ENCODE peak calls at places on chromosomes 3 and 15, in seven cellular contexts. X, Y, L, C, S, M and Z are unnamed samples. For H3K4me1 and H3K9me3, the result is how much of the 10 kb centered on the place peaks cover.

GRCh38 chr3:127135241-127136023 is 57.5 kb upstream of the PRR23E start:
- DNase-seq in Y (no peak), C (no peak), S (no peak), X (no peak), L (no peak), M (peak), Z (peak)

GRCh38 chr15:69074843-69075224 is 60.3 kb downstream of the NOX5 start:
- DNase-seq in C (peak), Y (peak), X (peak), L (no peak), M (no peak), S (no peak), Z (no peak)

GRCh38 chr15:79339588-79340314 is 28.8 kb downstream of the TMED3 start:
- DNase-seq in L (no peak), M (peak), X (no peak), C (no peak), S (no peak), Y (no peak), Z (no peak)

GRCh38 chr3:70840106-70840870 is 527.9 kb upstream of the MDFIC2 start:
- DNase-seq in S (no peak), C (no peak), L (no peak), X (no peak), M (peak), Y (no peak), Z (no peak)

GRCh38 chr3:191869738-191870418 is 408.9 kb downstream of the PYDC2 start:
- DNase-seq in S (no peak), C (no peak), M (no peak), Y (no peak), L (no peak), X (no peak), Z (no peak)

GRCh38 chr15:78682013-78682651 is 41.1 kb upstream of the CHRNB4 start:
- DNase-seq in C (no peak), X (no peak), M (no peak), Y (no peak), S (no peak), L (no peak), Z (no peak)

GRCh38 chr15:72319985-72320671 is at the start of gene CELF6:
- DNase-seq in M (peak), Y (peak), C (peak), S (peak), X (peak), L (peak), Z (peak)

GRCh38 chr3:123881771-123882170 is 2.4 kb downstream of the MYLK start:
- DNase-seq in L (no peak), X (no peak), Y (no peak), C (no peak), S (no peak), M (no peak), Z (no peak)

GRCh38 chr3:65030847-65031463 is 343.2 kb upstream of the ADAMTS9 start:
- DNase-seq in M (peak), X (no peak), L (no peak), C (no peak), Y (no peak), S (no peak), Z (no peak)

GRCh38 chr3:131503328-131503650 is 518 bp upstream of the MRPL3 start:
- DNase-seq in X (no peak), C (no peak), S (no peak), L (no peak), Y (no peak), M (no peak), Z (peak)

GRCh38 chr3:57755368-57756021 is 614 bp upstream of the SLMAP start:
- DNase-seq in L (peak), X (peak), S (no peak), C (peak), Y (peak), M (peak), Z (peak)

GRCh38 chr3:122594025-122594424 is 16.6 kb downstream of the PARP15 start:
- DNase-seq in M (no peak), X (no peak), S (no peak), L (no peak), Y (no peak), C (no peak), Z (no peak)

GRCh38 chr3:187210555-187211327 is 13.5 kb downstream of the RTP1 start:
- DNase-seq in M (peak), Y (no peak), C (no peak), X (no peak), S (no peak), L (no peak), Z (no peak)

GRCh38 chr3:104951426-104951825 is 415.3 kb upstream of the ALCAM start:
- DNase-seq in C (no peak), L (no peak), M (peak), X (no peak), S (no peak), Y (no peak), Z (no peak)

GRCh38 chr15:83571820-83572707 is 81.9 kb upstream of the ADAMTSL3 start:
- DNase-seq in X (no peak), M (peak), C (no peak), Y (no peak), L (no peak), S (no peak), Z (no peak)

GRCh38 chr3:179098388-179099077 is 26.9 kb upstream of the ZMAT3 start:
- DNase-seq in C (no peak), S (no peak), Y (no peak), L (no peak), M (peak), X (no peak), Z (no peak)

GRCh38 chr3:3603351-3603750 is 195.9 kb upstream of the LRRN1 start:
- DNase-seq in X (no peak), M (no peak), L (no peak), C (no peak), S (no peak), Y (no peak), Z (no peak)

GRCh38 chr15:32909431-32909830 is 191.6 kb downstream of the GREM1 start:
- DNase-seq in S (no peak), L (no peak), M (peak), X (no peak), Y (no peak), C (no peak), Z (no peak)

GRCh38 chr3:123656241-123656640 is 71.4 kb upstream of the HACD2 start:
- DNase-seq in X (no peak), Y (no peak), M (no peak), C (no peak), L (no peak), S (no peak), Z (no peak)

GRCh38 chr3:98906230-98906629 is 4.7 kb upstream of the DCBLD2 start:
- DNase-seq in Y (no peak), S (no peak), C (no peak), X (no peak), L (no peak), M (peak), Z (no peak)

GRCh38 chr3:46228259-46229222 is 13.7 kb upstream of the CCR3 start:
- DNase-seq in Y (peak), M (peak), C (no peak), X (no peak), S (no peak), L (no peak), Z (no peak)

GRCh38 chr3:45163481-45163880 is 17.3 kb upstream of the CDCP1 start:
- DNase-seq in C (no peak), L (peak), S (no peak), Y (no peak), X (no peak), M (no peak), Z (no peak)

GRCh38 chr3:195119461-195120198 is 151.3 kb downstream of the XXYLT1 start:
- DNase-seq in S (no peak), Y (no peak), C (no peak), M (peak), X (no peak), L (no peak), Z (no peak)

GRCh38 chr3:16240229-16241023 is 24.3 kb downstream of the DPH3 start:
- DNase-seq in C (no peak), X (no peak), S (no peak), Y (no peak), L (no peak), M (peak), Z (no peak)

GRCh38 chr3:162507397-162507796 is 1010.8 kb downstream of the OTOL1 start:
- DNase-seq in Y (no peak), L (no peak), M (peak), C (no peak), X (no peak), S (no peak), Z (no peak)

GRCh38 chr3:172520332-172520831 is 2.8 kb downstream of the TNFSF10 start:
- DNase-seq in L (no peak), S (no peak), Y (no peak), C (no peak), X (no peak), M (peak), Z (no peak)

GRCh38 chr3:63914312-63914711 is 2.1 kb upstream of the SCAANT1 start:
- DNase-seq in X (peak), M (peak), L (no peak), C (peak), Y (peak), S (no peak), Z (no peak)

GRCh38 chr3:55476515-55476914 is 10.6 kb downstream of the WNT5A start:
- DNase-seq in C (no peak), M (peak), L (no peak), Y (no peak), S (no peak), X (no peak), Z (no peak)

GRCh38 chr3:34260266-34260990 is 462.0 kb downstream of the PDCD6IP start:
- DNase-seq in M (peak), S (no peak), C (peak), X (peak), L (no peak), Y (no peak), Z (peak)

GRCh38 chr3:67640023-67640660 is 14.3 kb downstream of the SUCLG2 start:
- DNase-seq in L (no peak), Y (no peak), C (no peak), M (peak), X (no peak), S (peak), Z (no peak)

GRCh38 chr15:99174989-99175388 is 70.1 kb downstream of the SYNM start:
- DNase-seq in M (no peak), Y (no peak), X (no peak), S (no peak), C (no peak), L (no peak), Z (no peak)

GRCh38 chr3:165755571-165755970 is 81.7 kb downstream of the BCHE start:
- DNase-seq in L (no peak), S (no peak), C (no peak), X (no peak), M (no peak), Y (no peak), Z (no peak)

GRCh38 chr15:71334874-71335273 is 219.6 kb downstream of the THSD4 start:
- DNase-seq in Y (no peak), C (no peak), L (no peak), X (no peak), M (peak), S (no peak), Z (no peak)

GRCh38 chr3:53282581-53282980 is 26.8 kb upstream of the TKT start:
- DNase-seq in Y (no peak), M (no peak), C (no peak), S (no peak), L (no peak), X (no peak), Z (no peak)

GRCh38 chr15:49984436-49984835 is 134.6 kb downstream of the ATP8B4 start:
- DNase-seq in L (no peak), Y (no peak), S (no peak), X (no peak), M (no peak), C (no peak), Z (no peak)

DNA sequence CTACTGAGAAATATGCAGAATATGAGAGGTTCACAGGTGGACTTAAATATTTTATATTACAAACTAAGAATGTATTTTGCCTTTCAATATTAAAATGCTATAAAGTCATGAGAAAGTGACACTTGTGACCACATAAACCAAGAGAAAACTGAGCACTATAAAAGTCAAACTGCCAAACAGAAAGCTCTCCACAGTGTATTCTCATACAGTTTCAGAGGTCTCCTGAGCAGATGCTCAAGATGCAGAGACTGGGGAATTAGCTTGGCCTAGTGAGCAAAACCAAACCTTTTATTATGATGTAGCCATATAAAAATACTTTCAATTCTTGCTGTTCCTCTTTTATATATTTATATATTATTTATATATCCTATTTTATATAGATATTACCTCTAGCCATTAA is 227.8 kb downstream of the TBC1D5 start:
- DNase-seq in L (no peak), C (no peak), X (no peak), Y (no peak), M (no peak), S (no peak), Z (no peak)
- H3K4me1 ChIP-seq in L (under half), C (under half), X (under half), Y (under half), M (under half), S (under half), Z (under half)

GRCh38 chr3:48240711-48241491 is at the start of gene ZNF589:
- DNase-seq in C (peak), L (peak), X (peak), Y (peak), M (peak), S (peak), Z (peak)
- TF ChIP-seq POLR2A in C (no peak), L (peak), X (peak), Y (peak), M (no peak), S (peak), Z (peak)

GRCh38 chr3:294581-294980 is 98.0 kb downstream of the CHL1 start:
- DNase-seq in L (no peak), M (no peak), S (no peak), Y (no peak), X (no peak), C (no peak), Z (no peak)

GRCh38 chr3:291028-291427 is 94.5 kb downstream of the CHL1 start:
- DNase-seq in X (no peak), L (no peak), S (no peak), M (no peak), Y (no peak), C (no peak), Z (no peak)

GRCh38 chr3:297585-297984 is 101.0 kb downstream of the CHL1 start:
- DNase-seq in S (no peak), X (no peak), L (no peak), Y (no peak), M (no peak), C (no peak), Z (no peak)

GRCh38 chr3:292038-292437 is 95.5 kb downstream of the CHL1 start:
- DNase-seq in X (no peak), S (no peak), L (no peak), C (no peak), M (no peak), Y (no peak), Z (no peak)

DNA sequence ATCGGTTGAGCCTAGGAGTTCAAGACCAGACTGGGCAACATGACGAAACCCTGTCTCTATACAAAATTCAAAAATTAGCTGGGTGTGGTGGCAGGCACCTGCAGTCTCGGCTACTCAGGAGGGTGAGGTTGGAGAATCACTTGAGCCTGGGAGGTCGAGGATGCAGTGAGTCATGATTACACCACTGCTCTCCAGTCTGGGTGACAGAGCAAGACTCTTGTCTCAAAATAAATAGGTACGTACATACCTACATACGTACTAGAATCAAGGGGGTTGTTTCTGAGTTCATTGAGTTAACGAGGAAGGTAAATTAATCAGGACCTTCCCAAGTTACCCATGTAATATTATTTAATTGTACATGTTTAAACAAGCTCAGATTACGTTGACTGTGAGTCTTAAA is 97.5 kb downstream of the CHL1 start:
- DNase-seq in S (no peak), X (no peak), C (peak), M (no peak), Y (no peak), L (no peak), Z (no peak)
- H3K9me3 ChIP-seq in S (under half), X (under half), C (under half), M (under half), Y (under half), L (under half), Z (under half)

GRCh38 chr3:72597756-72598195 is 250.5 kb downstream of the SHQ1 start:
- DNase-seq in Y (no peak), M (peak), S (no peak), L (no peak), C (no peak), X (no peak), Z (no peak)
- H3K4me1 ChIP-seq in Y (under half), M (under half), S (under half), L (under half), C (under half), X (under half), Z (under half)